ENCODE peak calls at places on chromosomes 7 and 10, in nine cellular contexts. One of them, this sample, is unnamed.

GRCh38 chr10:70492786-70493659 is 14.5 kb downstream of the PALD1 start:
- DNase-seq in NCI-H187: no peak
- DNase-seq in AG08395: no peak
- DNase-seq in activated naive CD8-positive, alpha-beta T cell treated with anti-CD3 and anti-CD28 coated beads, Interleukin-2, amount 10 ng/mL, durations not matched to agents 7 days and 5 days: no peak
- DNase-seq in Caco-2: no peak
- DNase-seq in IMR-90: peak
- DNase-seq in cardiac muscle cell: no peak
- DNase-seq in LoVo: no peak
- DNase-seq in activated naive CD4-positive, alpha-beta T cell: no peak
- DNase-seq in this sample: peak

GRCh38 chr7:50379082-50379481 is 71.1 kb downstream of the FIGNL1 start:
- DNase-seq in NCI-H187: no peak
- DNase-seq in cardiac muscle cell: no peak
- DNase-seq in Caco-2: peak
- DNase-seq in activated naive CD4-positive, alpha-beta T cell: no peak
- DNase-seq in activated naive CD8-positive, alpha-beta T cell treated with anti-CD3 and anti-CD28 coated beads, Interleukin-2, amount 10 ng/mL, durations not matched to agents 7 days and 5 days: no peak
- DNase-seq in LoVo: no peak
- DNase-seq in IMR-90: no peak
- DNase-seq in AG08395: no peak
- DNase-seq in this sample: no peak

GRCh38 chr10:61992683-61993629 is 91.5 kb downstream of the ARID5B start:
- DNase-seq in LoVo: no peak
- DNase-seq in Caco-2: no peak
- DNase-seq in activated naive CD8-positive, alpha-beta T cell treated with anti-CD3 and anti-CD28 coated beads, Interleukin-2, amount 10 ng/mL, durations not matched to agents 7 days and 5 days: no peak
- DNase-seq in activated naive CD4-positive, alpha-beta T cell: peak
- DNase-seq in IMR-90: peak
- DNase-seq in AG08395: peak
- DNase-seq in NCI-H187: no peak
- DNase-seq in cardiac muscle cell: peak
- DNase-seq in this sample: no peak

GRCh38 chr10:60801538-60801937 is 23.3 kb downstream of the CDK1 start:
- DNase-seq in NCI-H187: no peak
- DNase-seq in cardiac muscle cell: peak
- DNase-seq in activated naive CD4-positive, alpha-beta T cell: no peak
- DNase-seq in IMR-90: peak
- DNase-seq in activated naive CD8-positive, alpha-beta T cell treated with anti-CD3 and anti-CD28 coated beads, Interleukin-2, amount 10 ng/mL, durations not matched to agents 7 days and 5 days: no peak
- DNase-seq in AG08395: no peak
- DNase-seq in LoVo: no peak
- DNase-seq in Caco-2: no peak
- DNase-seq in this sample: no peak

GRCh38 chr10:108791030-108791429 is 1132.3 kb downstream of the XPNPEP1 start:
- DNase-seq in IMR-90: no peak
- DNase-seq in NCI-H187: no peak
- DNase-seq in activated naive CD8-positive, alpha-beta T cell treated with anti-CD3 and anti-CD28 coated beads, Interleukin-2, amount 10 ng/mL, durations not matched to agents 7 days and 5 days: no peak
- DNase-seq in cardiac muscle cell: no peak
- DNase-seq in LoVo: no peak
- DNase-seq in activated naive CD4-positive, alpha-beta T cell: no peak
- DNase-seq in Caco-2: no peak
- DNase-seq in AG08395: no peak
- DNase-seq in this sample: no peak

GRCh38 chr10:63123963-63124362 is 9.2 kb upstream of the NRBF2 start:
- DNase-seq in LoVo: no peak
- DNase-seq in NCI-H187: no peak
- DNase-seq in IMR-90: no peak
- DNase-seq in Caco-2: no peak
- DNase-seq in cardiac muscle cell: peak
- DNase-seq in activated naive CD8-positive, alpha-beta T cell treated with anti-CD3 and anti-CD28 coated beads, Interleukin-2, amount 10 ng/mL, durations not matched to agents 7 days and 5 days: no peak
- DNase-seq in activated naive CD4-positive, alpha-beta T cell: no peak
- DNase-seq in AG08395: no peak
- DNase-seq in this sample: no peak

GRCh38 chr7:12929416-12930140 is 242.1 kb downstream of the ARL4A start:
- DNase-seq in cardiac muscle cell: peak
- DNase-seq in LoVo: no peak
- DNase-seq in Caco-2: no peak
- DNase-seq in AG08395: no peak
- DNase-seq in activated naive CD8-positive, alpha-beta T cell treated with anti-CD3 and anti-CD28 coated beads, Interleukin-2, amount 10 ng/mL, durations not matched to agents 7 days and 5 days: no peak
- DNase-seq in activated naive CD4-positive, alpha-beta T cell: no peak
- DNase-seq in IMR-90: no peak
- DNase-seq in NCI-H187: no peak
- DNase-seq in this sample: no peak

GRCh38 chr10:96422525-96422924 is 63.7 kb upstream of the OPALIN start:
- DNase-seq in activated naive CD8-positive, alpha-beta T cell treated with anti-CD3 and anti-CD28 coated beads, Interleukin-2, amount 10 ng/mL, durations not matched to agents 7 days and 5 days: no peak
- DNase-seq in activated naive CD4-positive, alpha-beta T cell: no peak
- DNase-seq in Caco-2: no peak
- DNase-seq in AG08395: no peak
- DNase-seq in IMR-90: no peak
- DNase-seq in NCI-H187: no peak
- DNase-seq in cardiac muscle cell: no peak
- DNase-seq in LoVo: no peak
- DNase-seq in this sample: no peak

GRCh38 chr7:123936388-123936787 is 11.3 kb downstream of the SPAM1 start:
- DNase-seq in activated naive CD8-positive, alpha-beta T cell treated with anti-CD3 and anti-CD28 coated beads, Interleukin-2, amount 10 ng/mL, durations not matched to agents 7 days and 5 days: no peak
- DNase-seq in LoVo: no peak
- DNase-seq in NCI-H187: no peak
- DNase-seq in activated naive CD4-positive, alpha-beta T cell: no peak
- DNase-seq in Caco-2: no peak
- DNase-seq in AG08395: no peak
- DNase-seq in IMR-90: no peak
- DNase-seq in cardiac muscle cell: no peak
- DNase-seq in this sample: no peak

This sample was measured in GM06990.